ENCODE peak calls at places on chromosomes 2 and 18, in six cellular contexts. J is neuronal stem cell, O is H1, F is trophoblast cell, A is IMR-90, H is mesendoderm. L is an unnamed sample.

GRCh38 chr2:86368181-86368824 is 30.9 kb upstream of the REEP1 start:
- DNase-seq in O (peak; percentile 41), J (peak; percentile 69), F (peak; percentile 52), H (peak; percentile 73), A (peak; percentile 39), L (peak; percentile 60)

GRCh38 chr18:35186491-35187034 is 54.3 kb upstream of the ZNF397 start:
- DNase-seq in A (no peak), F (peak; percentile 52), O (no peak), H (peak; percentile 48), J (no peak), L (no peak)

GRCh38 chr2:177264539-177265385 is at the start of gene NFE2L2:
- DNase-seq in O (peak; percentile 17), H (peak; percentile 82), F (peak; percentile 83), A (peak; percentile 91), J (peak; percentile 79), L (peak; percentile 94)

GRCh38 chr2:234795272-234795920 is 156.4 kb upstream of the SH3BP4 start:
- DNase-seq in O (no peak), A (peak; percentile 26), J (no peak), F (no peak), H (no peak), L (peak; percentile 75)

GRCh38 chr18:25726278-25726677 is 364.1 kb downstream of the SS18 start:
- DNase-seq in A (peak; percentile 63), J (no peak), O (no peak), F (no peak), H (peak; percentile 80), L (peak; percentile 78)

GRCh38 chr2:232306741-232307305 is 71.7 kb upstream of the ALPP start:
- DNase-seq in F (no peak), A (no peak), J (no peak), H (no peak), O (no peak), L (no peak)

GRCh38 chr2:70553584-70554337 is at the start of gene TGFA:
- DNase-seq in F (peak; percentile 63), H (peak; percentile 90), O (peak; percentile 66), J (peak; percentile 74), A (no peak), L (peak; percentile 26)

GRCh38 chr2:190882831-190883582 is 2.4 kb downstream of the GLS start:
- DNase-seq in O (no peak), H (peak; percentile 40), F (peak; percentile 28), J (no peak), A (no peak), L (no peak)

GRCh38 chr2:199988176-199988575 is 32.8 kb downstream of the MAIP1 start:
- DNase-seq in J (no peak), A (peak; percentile 61), H (no peak), F (no peak), O (no peak), L (peak; percentile 53)

GRCh38 chr2:100017633-100018032 is 124.8 kb downstream of the AFF3 start:
- DNase-seq in O (no peak), A (peak; percentile 74), J (no peak), H (no peak), F (no peak), L (peak; percentile 58)

GRCh38 chr2:237312021-237312755 is 101.8 kb downstream of the COL6A3 start:
- DNase-seq in J (no peak), A (no peak), O (no peak), H (no peak), F (peak; percentile 62), L (no peak)

GRCh38 chr2:226797989-226798421 is 1.6 kb downstream of the IRS1 start:
- DNase-seq in O (no peak), A (peak; percentile 56), J (no peak), F (peak; percentile 76), H (no peak), L (peak; percentile 64)

GRCh38 chr18:8811115-8811514 is 105.8 kb downstream of the MTCL1 start:
- DNase-seq in A (no peak), O (no peak), F (peak; percentile 45), J (no peak), H (no peak), L (no peak)

GRCh38 chr2:170446078-170446477 is 268.1 kb downstream of the MYO3B start:
- DNase-seq in F (peak; percentile 62), O (no peak), H (no peak), J (no peak), A (no peak), L (peak; percentile 42)

GRCh38 chr2:227248876-227249275 is 76.2 kb upstream of the MFF start:
- DNase-seq in H (no peak), O (no peak), F (no peak), J (no peak), A (no peak), L (no peak)

GRCh38 chr2:121663458-121663857 is 14.2 kb upstream of the CLASP1 start:
- DNase-seq in A (no peak), J (no peak), H (no peak), O (no peak), F (no peak), L (no peak)

GRCh38 chr2:71082402-71083252 is 14.2 kb downstream of the NAGK start:
- DNase-seq in A (no peak), F (no peak), J (no peak), H (no peak), O (no peak), L (no peak)

GRCh38 chr2:12432985-12433640 is 283.6 kb upstream of the TRIB2 start:
- DNase-seq in A (peak; percentile 58), H (no peak), O (no peak), F (no peak), J (no peak), L (no peak)

GRCh38 chr2:26157580-26157979 is 15.3 kb upstream of the GAREM2 start:
- DNase-seq in H (no peak), O (no peak), F (no peak), A (no peak), J (no peak), L (no peak)

GRCh38 chr2:72350852-72351251 is 203.2 kb upstream of the CYP26B1 start:
- DNase-seq in F (peak; percentile 11), H (peak; percentile 73), O (no peak), A (no peak), J (peak; percentile 17), L (no peak)

GRCh38 chr2:101230541-101230993 is 22.1 kb upstream of the CNOT11 start:
- DNase-seq in A (peak; percentile 58), F (peak; percentile 80), H (no peak), J (no peak), O (no peak), L (peak; percentile 20)

GRCh38 chr2:113842919-113843736 is 46.8 kb upstream of the ACTR3 start:
- DNase-seq in F (peak; percentile 98), O (no peak), J (no peak), H (no peak), A (peak; percentile 63), L (peak; percentile 72)

GRCh38 chr2:188032786-188033185 is 258.9 kb upstream of the GULP1 start:
- DNase-seq in O (no peak), A (no peak), F (no peak), J (no peak), H (peak; percentile 81), L (no peak)

GRCh38 chr2:188028739-188029138 is 262.9 kb upstream of the GULP1 start:
- DNase-seq in J (no peak), H (peak; percentile 87), F (peak; percentile 53), O (no peak), A (no peak), L (no peak)

GRCh38 chr2:188032306-188032705 is 259.4 kb upstream of the GULP1 start:
- DNase-seq in O (peak; percentile 77), A (no peak), F (no peak), J (no peak), H (peak; percentile 89), L (no peak)
- H2AK5ac ChIP-seq in O (peak overlapping the region; percentile 89), A (no peak overlapping the region), F (no peak overlapping the region), J (no peak overlapping the region), H (peak overlapping the region; percentile 99), L (no peak overlapping the region)

GRCh38 chr2:73894877-73895276 is 2.1 kb downstream of the ACTG2 start:
- DNase-seq in H (no peak), F (no peak), J (no peak), O (no peak), A (no peak), L (no peak)

GRCh38 chr2:73894475-73894850 is 1.7 kb downstream of the ACTG2 start:
- DNase-seq in F (no peak), A (no peak), H (no peak), O (no peak), J (no peak), L (no peak)

GRCh38 chr2:73891276-73891901 is 1.4 kb upstream of the ACTG2 start:
- DNase-seq in A (no peak), J (no peak), F (no peak), O (no peak), H (no peak), L (no peak)

GRCh38 chr2:73893764-73894474 is 1.1 kb downstream of the ACTG2 start:
- DNase-seq in H (no peak), O (no peak), J (no peak), A (no peak), F (peak; percentile 84), L (no peak)

DNA sequence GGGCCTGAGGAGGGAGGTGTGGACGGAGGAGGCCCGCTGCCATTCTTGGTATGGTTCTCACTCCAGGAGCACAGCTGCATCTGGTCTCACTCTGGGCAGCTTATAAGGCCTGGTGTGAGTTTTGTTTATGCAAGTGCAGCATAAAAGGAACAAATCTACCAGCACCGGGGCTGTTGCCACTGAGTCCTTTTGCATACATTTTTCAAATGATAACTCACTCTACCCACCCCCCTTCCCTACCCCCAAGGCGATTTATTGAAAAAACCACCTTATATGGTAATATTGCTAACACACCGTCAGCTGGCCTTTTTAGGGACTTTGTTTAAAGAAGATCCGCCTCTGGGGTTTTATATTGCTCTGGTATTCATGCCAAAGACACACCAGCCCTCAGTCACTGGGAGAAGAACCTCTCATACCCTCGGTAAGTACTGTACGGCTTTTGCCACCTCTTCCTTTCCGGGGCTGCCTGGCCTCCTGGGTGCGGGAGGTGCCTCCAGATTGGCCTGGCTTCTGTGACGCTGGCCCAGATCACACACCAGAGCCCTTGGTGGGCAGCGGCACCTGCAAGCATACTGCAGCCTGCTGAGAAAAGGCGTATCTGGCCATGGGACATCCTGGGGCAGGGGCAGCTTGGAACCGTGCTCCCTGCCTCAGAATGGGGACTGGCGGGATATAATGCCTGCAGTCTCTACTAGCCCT is at the start of gene ACTG2:
- DNase-seq in H (no peak), O (no peak), A (peak; percentile 91), F (peak; percentile 48), J (no peak), L (peak; percentile 40)
- H3K4me3 ChIP-seq in H (no peak within 1 kb of the TSS), O (no peak within 1 kb of the TSS), A (peak within 1 kb of the TSS; percentile 77), F (no peak within 1 kb of the TSS), J (no peak within 1 kb of the TSS), L (no peak within 1 kb of the TSS)

GRCh38 chr2:109612991-109613921 is 510 bp downstream of the SEPTIN10 start:
- DNase-seq in O (no peak), F (peak; percentile 66), H (peak; percentile 71), A (peak; percentile 61), J (no peak), L (peak; percentile 67)

GRCh38 chr2:109616184-109616583 is 2.0 kb downstream of the SOWAHC start:
- DNase-seq in H (no peak), O (no peak), J (no peak), A (no peak), F (peak; percentile 37), L (no peak)

GRCh38 chr2:109615637-109616144 is 1.5 kb downstream of the SOWAHC start:
- DNase-seq in H (peak; percentile 83), F (peak; percentile 33), O (no peak), A (no peak), J (no peak), L (peak; percentile 35)

GRCh38 chr2:109614715-109615636 is 812 bp downstream of the SOWAHC start:
- DNase-seq in A (no peak), J (peak; percentile 33), F (peak; percentile 37), H (peak; percentile 70), O (no peak), L (peak; percentile 50)

GRCh38 chr2:109613922-109614714 is at the start of the genes SEPTIN10 and SOWAHC:
- DNase-seq in A (peak; percentile 99), O (peak; percentile 96), H (peak; percentile 100), F (peak; percentile 99), J (peak; percentile 98), L (peak; percentile 99)
- H3K23ac ChIP-seq in A (peak within 1 kb of the TSS; percentile 95), O (no peak within 1 kb of the TSS), H (peak within 1 kb of the TSS; percentile 87), F (no peak within 1 kb of the TSS), J (peak within 1 kb of the TSS; percentile 99), L (peak within 1 kb of the TSS; percentile 90)

GRCh38 chr2:37205689-37206341 is 9.5 kb downstream of the CEBPZOS start:
- DNase-seq in O (peak; percentile 79), J (no peak), F (no peak), A (no peak), H (peak; percentile 63), L (no peak)
- H2AK5ac ChIP-seq in O (peak overlapping the region; percentile 2), J (no peak overlapping the region), F (no peak overlapping the region), A (no peak overlapping the region), H (peak overlapping the region; percentile 6), L (no peak overlapping the region)

L was measured in mesenchymal stem cell.